ENCODE peak calls at places on chromosome 16, in seven cellular contexts. One of them, this sample, is unnamed.

GRCh38 chr16:58236831-58237230 is 38.9 kb upstream of the CSNK2A2 start:
- DNase-seq in GM12891: no peak
- DNase-seq in HepG2: no peak
- DNase-seq in GM12892: no peak
- DNase-seq in H1: peak; percentile 56
- DNase-seq in GM12878: no peak
- DNase-seq in K562: no peak
- DNase-seq in this sample: no peak

GRCh38 chr16:27326738-27327585 is 13.2 kb downstream of the IL4R start:
- DNase-seq in H1: peak; percentile 88
- DNase-seq in K562: no peak
- DNase-seq in GM12892: peak; percentile 36
- DNase-seq in HepG2: peak; percentile 81
- DNase-seq in GM12878: no peak
- DNase-seq in GM12891: peak; percentile 51
- DNase-seq in this sample: peak; percentile 40

GRCh38 chr16:11491524-11491923 is 95.2 kb downstream of the LITAF start:
- DNase-seq in H1: no peak
- DNase-seq in GM12891: no peak
- DNase-seq in GM12878: no peak
- DNase-seq in K562: no peak
- DNase-seq in GM12892: no peak
- DNase-seq in HepG2: no peak
- DNase-seq in this sample: no peak

GRCh38 chr16:57577691-57578224 is 35.3 kb downstream of the ADGRG5 start:
- DNase-seq in H1: no peak
- DNase-seq in K562: no peak
- DNase-seq in GM12892: no peak
- DNase-seq in GM12891: no peak
- DNase-seq in HepG2: no peak
- DNase-seq in GM12878: no peak
- DNase-seq in this sample: peak; percentile 55

GRCh38 chr16:60771138-60771537 is 1265.1 kb downstream of the CDH8 start:
- DNase-seq in K562: no peak
- DNase-seq in HepG2: no peak
- DNase-seq in GM12891: no peak
- DNase-seq in GM12892: no peak
- DNase-seq in GM12878: no peak
- DNase-seq in H1: no peak
- DNase-seq in this sample: no peak

GRCh38 chr16:25140459-25140858 is 28.9 kb downstream of the LCMT1 start:
- DNase-seq in GM12878: no peak
- DNase-seq in HepG2: no peak
- DNase-seq in GM12892: no peak
- DNase-seq in H1: no peak
- DNase-seq in K562: no peak
- DNase-seq in GM12891: no peak
- DNase-seq in this sample: no peak

GRCh38 chr16:64865037-64865696 is 256.7 kb downstream of the CDH11 start:
- DNase-seq in K562: no peak
- DNase-seq in H1: no peak
- DNase-seq in HepG2: no peak
- DNase-seq in GM12892: no peak
- DNase-seq in GM12878: no peak
- DNase-seq in GM12891: no peak
- DNase-seq in this sample: no peak

GRCh38 chr16:2842340-2843000 is 12.4 kb downstream of the ZG16B start:
- DNase-seq in K562: peak; percentile 78
- DNase-seq in GM12891: peak; percentile 75
- DNase-seq in GM12892: no peak
- DNase-seq in GM12878: no peak
- DNase-seq in HepG2: no peak
- DNase-seq in H1: peak; percentile 91
- DNase-seq in this sample: peak; percentile 55

GRCh38 chr16:1159973-1160772 is 7.3 kb downstream of the CACNA1H start:
- DNase-seq in K562: peak; percentile 59
- DNase-seq in GM12892: no peak
- DNase-seq in GM12878: no peak
- DNase-seq in H1: no peak
- DNase-seq in GM12891: no peak
- DNase-seq in HepG2: peak; percentile 83
- DNase-seq in this sample: peak; percentile 62

GRCh38 chr16:21162661-21163151 is 4.2 kb downstream of the LDAF1 start:
- DNase-seq in H1: no peak
- DNase-seq in K562: no peak
- DNase-seq in HepG2: no peak
- DNase-seq in GM12878: no peak
- DNase-seq in GM12892: no peak
- DNase-seq in GM12891: no peak
- DNase-seq in this sample: no peak

GRCh38 chr16:8370374-8371015 is 219.8 kb downstream of the TMEM114 start:
- DNase-seq in HepG2: peak; percentile 28
- DNase-seq in GM12892: no peak
- DNase-seq in K562: no peak
- DNase-seq in GM12878: no peak
- DNase-seq in H1: no peak
- DNase-seq in GM12891: no peak
- DNase-seq in this sample: no peak

GRCh38 chr16:57403965-57404817 is at the start of gene CCL17:
- DNase-seq in K562: no peak
- DNase-seq in GM12891: no peak
- DNase-seq in H1: no peak
- DNase-seq in HepG2: no peak
- DNase-seq in GM12878: no peak
- DNase-seq in GM12892: no peak
- DNase-seq in this sample: no peak

GRCh38 chr16:87186440-87186839 is 130.8 kb downstream of the C16orf95 start:
- DNase-seq in HepG2: no peak
- DNase-seq in K562: no peak
- DNase-seq in GM12878: no peak
- DNase-seq in GM12892: no peak
- DNase-seq in H1: no peak
- DNase-seq in GM12891: no peak
- DNase-seq in this sample: no peak

GRCh38 chr16:11006666-11007065 is 62.3 kb downstream of the CLEC16A start:
- DNase-seq in HepG2: no peak
- DNase-seq in K562: no peak
- DNase-seq in GM12891: no peak
- DNase-seq in GM12892: no peak
- DNase-seq in GM12878: no peak
- DNase-seq in H1: no peak
- DNase-seq in this sample: no peak

GRCh38 chr16:13453938-13454553 is 465.9 kb upstream of the ERCC4 start:
- DNase-seq in K562: peak; percentile 36
- DNase-seq in GM12878: no peak
- DNase-seq in GM12891: no peak
- DNase-seq in HepG2: peak; percentile 38
- DNase-seq in H1: peak; percentile 72
- DNase-seq in GM12892: no peak
- DNase-seq in this sample: peak; percentile 33

DNA sequence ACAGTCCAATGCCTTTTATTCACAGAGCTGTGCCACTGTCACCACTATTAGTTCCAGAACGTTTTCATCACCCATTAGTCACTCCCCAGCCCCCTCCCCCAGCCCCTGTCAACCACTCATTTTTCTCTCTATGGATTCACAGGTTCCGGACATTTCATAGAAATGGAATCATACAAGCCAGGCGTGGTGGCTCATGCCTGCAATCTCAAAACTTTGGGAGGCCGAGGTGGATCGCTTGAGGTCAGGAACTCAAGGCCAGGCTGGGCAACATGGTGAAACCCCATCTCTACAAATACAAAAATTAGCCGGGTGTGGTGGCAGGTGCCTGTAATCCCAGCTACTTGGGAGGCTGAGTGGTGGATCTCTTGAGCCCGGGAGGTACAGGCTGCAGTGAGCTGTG is 759 bp upstream of the PAM16 start:
- DNase-seq in GM12891: no peak
- DNase-seq in H1: no peak
- DNase-seq in K562: no peak
- DNase-seq in HepG2: peak; percentile 46
- DNase-seq in GM12878: no peak
- DNase-seq in GM12892: no peak
- DNase-seq in this sample: no peak
- TF ChIP-seq TAF1 in GM12891: no peak
- TF ChIP-seq TAF1 in H1: no peak
- TF ChIP-seq TAF1 in K562: no peak
- TF ChIP-seq TAF1 in HepG2: no peak
- TF ChIP-seq TAF1 in GM12878: no peak
- TF ChIP-seq TAF1 in GM12892: no peak
- TF ChIP-seq TAF1 in this sample: no peak

DNA sequence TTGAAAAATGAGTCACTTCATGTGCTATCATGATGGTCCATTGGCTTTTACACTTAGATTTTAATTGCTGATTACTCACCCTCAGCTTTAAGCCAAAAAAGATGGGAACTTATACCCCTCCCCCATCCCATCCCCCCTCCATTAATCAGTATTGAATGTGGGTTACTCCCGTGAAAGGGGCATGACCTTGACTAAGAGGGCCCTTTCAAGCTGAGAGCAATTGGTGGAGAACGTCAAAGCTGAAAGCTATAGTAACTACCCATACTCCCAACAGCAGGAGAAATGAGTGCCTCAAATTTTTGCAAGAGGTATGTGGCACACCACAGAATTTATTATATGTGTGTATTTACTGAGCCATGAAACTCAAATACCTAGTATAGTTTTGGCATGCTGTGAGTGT is 99.7 kb upstream of the CDH8 start:
- DNase-seq in K562: no peak
- DNase-seq in H1: no peak
- DNase-seq in GM12878: no peak
- DNase-seq in GM12891: no peak
- DNase-seq in HepG2: no peak
- DNase-seq in GM12892: no peak
- DNase-seq in this sample: no peak
- TF ChIP-seq TAF1 in K562: no peak
- TF ChIP-seq TAF1 in H1: no peak
- TF ChIP-seq TAF1 in GM12878: no peak
- TF ChIP-seq TAF1 in GM12891: no peak
- TF ChIP-seq TAF1 in HepG2: no peak
- TF ChIP-seq TAF1 in GM12892: no peak
- TF ChIP-seq TAF1 in this sample: no peak

GRCh38 chr16:85616608-85617311 is 3.6 kb downstream of the GSE1 start:
- DNase-seq in GM12878: peak; percentile 51
- DNase-seq in GM12892: peak; percentile 81
- DNase-seq in K562: no peak
- DNase-seq in GM12891: peak; percentile 82
- DNase-seq in H1: no peak
- DNase-seq in HepG2: no peak
- DNase-seq in this sample: peak; percentile 45
- TF ChIP-seq TAF1 in GM12878: no peak
- TF ChIP-seq TAF1 in GM12892: no peak
- TF ChIP-seq TAF1 in K562: peak; percentile 64
- TF ChIP-seq TAF1 in GM12891: no peak
- TF ChIP-seq TAF1 in H1: no peak
- TF ChIP-seq TAF1 in HepG2: no peak
- TF ChIP-seq TAF1 in this sample: no peak

DNA sequence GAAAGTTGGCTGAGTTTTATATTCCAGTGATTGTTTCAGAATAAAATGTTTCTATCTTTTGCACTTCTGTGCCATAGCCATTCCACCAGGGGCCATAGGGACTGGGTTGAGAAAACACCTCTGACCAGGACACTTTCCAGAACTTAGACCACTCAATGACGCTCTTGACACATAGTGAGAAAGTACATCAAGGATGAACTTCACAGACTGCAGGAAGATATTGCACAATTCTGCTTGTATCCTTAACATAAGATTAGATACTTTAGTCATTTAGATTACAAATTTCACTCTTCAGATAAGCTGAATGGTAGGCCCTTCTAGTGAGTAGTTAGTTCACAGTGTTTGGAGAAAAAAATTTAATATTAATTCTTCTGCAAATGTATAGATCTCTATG is 13.0 kb upstream of the MPHOSPH6 start:
- DNase-seq in GM12891: no peak
- DNase-seq in HepG2: no peak
- DNase-seq in H1: no peak
- DNase-seq in GM12892: no peak
- DNase-seq in K562: no peak
- DNase-seq in GM12878: no peak
- DNase-seq in this sample: no peak
- TF ChIP-seq TAF1 in GM12891: no peak
- TF ChIP-seq TAF1 in HepG2: no peak
- TF ChIP-seq TAF1 in H1: no peak
- TF ChIP-seq TAF1 in GM12892: no peak
- TF ChIP-seq TAF1 in K562: no peak
- TF ChIP-seq TAF1 in GM12878: no peak
- TF ChIP-seq TAF1 in this sample: no peak

DNA sequence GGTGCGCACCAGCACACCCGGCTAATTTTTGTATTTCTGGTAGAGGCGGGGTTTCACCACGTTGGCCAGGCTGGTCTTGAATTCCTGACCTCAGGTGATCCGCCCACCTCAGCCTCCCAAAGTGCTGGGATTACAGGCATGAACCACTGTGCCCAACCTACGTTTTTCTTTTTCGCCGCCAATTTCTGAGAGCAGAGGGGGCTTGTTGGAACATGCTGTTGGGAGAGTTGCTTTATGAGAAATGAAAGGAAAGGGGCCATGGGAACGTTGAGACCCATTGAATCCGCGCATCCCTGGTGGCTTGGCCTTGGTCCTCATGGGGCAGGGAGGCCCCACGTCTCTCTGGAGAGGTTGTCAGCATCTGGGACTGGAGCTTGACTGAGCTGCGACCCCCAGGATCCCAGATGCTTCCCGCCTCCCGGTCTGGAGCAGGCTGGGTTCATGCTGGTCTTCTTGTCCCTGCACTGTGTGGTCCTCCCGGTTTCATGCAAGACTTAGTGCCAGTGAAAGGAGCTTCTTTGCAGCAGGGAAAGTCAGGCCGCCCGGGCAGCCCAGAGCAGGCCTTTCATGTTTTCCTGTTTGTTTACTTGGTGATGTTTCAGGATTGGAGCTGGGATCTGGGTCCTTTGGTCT is 22.8 kb downstream of the CRISPLD2 start:
- DNase-seq in GM12891: no peak
- DNase-seq in HepG2: no peak
- DNase-seq in GM12892: no peak
- DNase-seq in K562: no peak
- DNase-seq in H1: no peak
- DNase-seq in GM12878: no peak
- DNase-seq in this sample: peak; percentile 32
- TF ChIP-seq TAF1 in GM12891: no peak
- TF ChIP-seq TAF1 in HepG2: no peak
- TF ChIP-seq TAF1 in GM12892: no peak
- TF ChIP-seq TAF1 in K562: no peak
- TF ChIP-seq TAF1 in H1: no peak
- TF ChIP-seq TAF1 in GM12878: no peak
- TF ChIP-seq TAF1 in this sample: no peak

DNA sequence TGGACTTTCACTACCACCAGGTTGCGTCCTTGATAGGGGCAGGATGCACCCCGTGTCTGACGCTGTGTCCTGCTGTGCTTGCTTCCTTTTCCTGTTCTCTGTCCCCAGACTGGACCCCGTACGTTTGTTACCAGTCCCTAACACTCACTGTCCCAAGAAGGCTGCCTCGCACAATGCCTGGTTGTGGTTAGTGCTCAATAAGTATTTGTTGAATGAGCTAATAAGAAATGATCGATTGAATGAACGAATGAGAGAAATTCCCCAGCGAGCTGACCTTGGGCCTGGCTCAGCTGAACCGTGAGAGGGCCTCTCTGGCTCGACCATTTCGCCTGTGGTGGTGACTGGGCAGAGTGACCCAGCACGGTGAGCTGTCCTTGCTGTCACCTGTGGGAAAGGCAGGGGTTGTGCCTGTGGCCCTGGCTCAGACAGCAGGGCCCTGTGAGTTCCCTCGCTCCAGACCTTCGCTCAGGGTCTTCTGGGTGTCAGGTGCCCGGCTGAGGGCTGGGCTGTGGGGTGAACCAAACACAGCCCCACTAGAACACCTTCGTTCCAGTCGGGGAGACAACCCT is 20.9 kb downstream of the CMIP start:
- DNase-seq in GM12892: no peak
- DNase-seq in HepG2: peak; percentile 60
- DNase-seq in K562: no peak
- DNase-seq in GM12891: no peak
- DNase-seq in GM12878: no peak
- DNase-seq in H1: no peak
- DNase-seq in this sample: no peak
- TF ChIP-seq TAF1 in GM12892: no peak
- TF ChIP-seq TAF1 in HepG2: no peak
- TF ChIP-seq TAF1 in K562: no peak
- TF ChIP-seq TAF1 in GM12891: no peak
- TF ChIP-seq TAF1 in GM12878: no peak
- TF ChIP-seq TAF1 in H1: no peak
- TF ChIP-seq TAF1 in this sample: no peak

This sample was measured in SK-N-SH.